ENCODE peak calls at places on chromosomes 16 and 17, in seven cellular contexts. T is epithelial cell of esophagus, I is BJ, D is HFFc6, U is endodermal cell, J is A549, X is MCF 10A. Z is an unnamed sample.

GRCh38 chr17:47323382-47324223 is at the start of gene EFCAB13:
- DNase-seq in I (no peak), T (peak), D (peak), U (peak), X (peak), J (peak), Z (peak)

GRCh38 chr17:81512984-81513668 is 527 bp upstream of the ACTG1 start:
- DNase-seq in U (peak), X (peak), I (no peak), T (peak), D (peak), J (peak), Z (peak)

GRCh38 chr17:5509482-5509881 is 23.1 kb downstream of the MIS12 start:
- DNase-seq in I (no peak), D (peak), U (no peak), T (peak), X (peak), J (no peak), Z (no peak)

GRCh38 chr17:73705594-73705993 is 61.3 kb upstream of the SDK2 start:
- DNase-seq in U (no peak), X (peak), D (no peak), I (peak), T (peak), J (peak), Z (no peak)

GRCh38 chr16:81005644-81006471 is 827 bp downstream of the CMC2 start:
- DNase-seq in T (peak), D (no peak), U (peak), I (no peak), J (peak), X (peak), Z (no peak)

GRCh38 chr17:21297026-21297520 is 12.6 kb downstream of the MAP2K3 start:
- DNase-seq in I (no peak), U (no peak), X (no peak), J (no peak), D (no peak), T (no peak), Z (no peak)

GRCh38 chr16:11097782-11098167 is 153.4 kb downstream of the CLEC16A start:
- DNase-seq in D (no peak), U (no peak), X (no peak), J (no peak), T (no peak), I (no peak), Z (no peak)

GRCh38 chr17:4433515-4434031 is at the start of gene SPNS3:
- DNase-seq in U (no peak), I (no peak), T (no peak), J (no peak), X (no peak), D (no peak), Z (no peak)

GRCh38 chr16:87949071-87949744 is 2.0 kb upstream of the BANP start:
- DNase-seq in I (no peak), U (peak), J (no peak), D (no peak), T (no peak), X (no peak), Z (no peak)

GRCh38 chr16:3759736-3760135 is 42.4 kb upstream of the TRAP1 start:
- DNase-seq in U (no peak), D (no peak), J (no peak), I (no peak), X (no peak), T (no peak), Z (no peak)

GRCh38 chr16:8914098-8914497 is 31.9 kb downstream of the LITAFD start:
- DNase-seq in U (no peak), I (no peak), T (no peak), D (no peak), X (no peak), J (no peak), Z (no peak)

GRCh38 chr16:8916541-8917225 is 34.5 kb downstream of the LITAFD start:
- DNase-seq in J (no peak), T (no peak), I (no peak), U (no peak), X (no peak), D (no peak), Z (no peak)

GRCh38 chr16:8915722-8916321 is 33.7 kb downstream of the LITAFD start:
- DNase-seq in X (no peak), D (no peak), I (no peak), T (peak), J (no peak), U (no peak), Z (no peak)

GRCh38 chr16:8908779-8909468 is 26.8 kb downstream of the LITAFD start:
- DNase-seq in T (peak), X (peak), J (no peak), D (no peak), I (no peak), U (no peak), Z (no peak)

DNA sequence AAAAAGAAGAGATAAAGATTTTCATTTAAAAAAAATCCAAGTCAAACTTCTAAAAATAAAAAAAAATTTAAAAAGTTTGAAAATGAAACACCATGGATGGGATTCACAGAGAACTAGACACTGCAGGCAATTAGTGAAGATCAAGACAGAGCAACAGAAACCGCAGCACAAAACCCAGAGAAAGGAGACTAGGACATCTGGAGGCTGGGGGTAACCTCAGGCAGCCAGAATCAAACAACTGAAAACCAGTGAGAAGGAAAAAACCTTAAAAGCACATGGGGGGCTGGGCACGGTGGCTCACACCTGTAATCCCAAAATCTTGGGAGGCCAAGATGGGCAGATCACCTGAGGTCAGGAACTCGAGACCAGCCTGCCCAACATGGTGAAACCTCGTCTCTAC is 30.6 kb downstream of the LITAFD start:
- DNase-seq in J (no peak), D (no peak), T (no peak), I (no peak), U (no peak), X (no peak), Z (no peak)
- TF ChIP-seq CTCF in J (no peak), D (no peak), T (no peak), I (no peak), U (no peak), X (no peak), Z (no peak)

GRCh38 chr17:42023524-42024349 is 3.8 kb downstream of the NKIRAS2 start:
- DNase-seq in D (no peak), T (no peak), I (no peak), X (no peak), J (no peak), U (no peak), Z (no peak)

GRCh38 chr17:42027961-42028790 is 8.3 kb downstream of the NKIRAS2 start:
- DNase-seq in X (no peak), T (peak), J (peak), D (no peak), I (no peak), U (peak), Z (no peak)

GRCh38 chr17:42026821-42027539 is 7.1 kb downstream of the NKIRAS2 start:
- DNase-seq in D (no peak), I (no peak), U (no peak), T (no peak), J (no peak), X (no peak), Z (no peak)

GRCh38 chr17:42027540-42027889 is 7.6 kb downstream of the NKIRAS2 start:
- DNase-seq in D (no peak), X (no peak), T (no peak), I (no peak), J (no peak), U (no peak), Z (no peak)

GRCh38 chr17:42025191-42025579 is 5.3 kb downstream of the NKIRAS2 start:
- DNase-seq in J (no peak), X (no peak), T (no peak), D (no peak), I (no peak), U (no peak), Z (no peak)
- TF ChIP-seq CTCF in J (peak), X (no peak), T (no peak), D (peak), I (no peak), U (no peak), Z (peak)

GRCh38 chr17:29618272-29619065 is 4.2 kb downstream of the CORO6 start:
- DNase-seq in I (no peak), J (no peak), U (no peak), D (no peak), T (no peak), X (no peak), Z (no peak)
- TF ChIP-seq CTCF in I (no peak), J (peak), U (peak), D (no peak), T (no peak), X (no peak), Z (no peak)

GRCh38 chr17:6710317-6710716 is 2.9 kb downstream of the SLC13A5 start:
- DNase-seq in U (peak), T (no peak), D (no peak), X (no peak), I (no peak), J (peak), Z (no peak)
- TF ChIP-seq CTCF in U (no peak), T (no peak), D (no peak), X (no peak), I (no peak), J (peak), Z (no peak)